ENCODE peak calls at places on chromosomes 13 and 19, in nine cellular contexts. One of them, this sample, is unnamed.

GRCh38 chr13:102700088-102701031 is 5.5 kb upstream of the METTL21C start:
- DNase-seq in neural progenitor cell: no peak
- DNase-seq in fibroblast of lung: peak; percentile 20
- DNase-seq in K562: no peak
- DNase-seq in HCT116: no peak
- DNase-seq in A549: no peak
- DNase-seq in PC-9: no peak
- DNase-seq in mammary epithelial cell: no peak
- DNase-seq in GM23338: no peak
- DNase-seq in this sample: no peak

GRCh38 chr13:49527123-49527522 is 31.4 kb downstream of the PHF11 start:
- DNase-seq in neural progenitor cell: no peak
- DNase-seq in fibroblast of lung: no peak
- DNase-seq in K562: no peak
- DNase-seq in HCT116: no peak
- DNase-seq in A549: no peak
- DNase-seq in PC-9: no peak
- DNase-seq in mammary epithelial cell: no peak
- DNase-seq in GM23338: no peak
- DNase-seq in this sample: no peak

GRCh38 chr13:33072759-33073158 is 56.5 kb downstream of the KL start:
- DNase-seq in neural progenitor cell: no peak
- DNase-seq in fibroblast of lung: no peak
- DNase-seq in K562: no peak
- DNase-seq in HCT116: no peak
- DNase-seq in A549: no peak
- DNase-seq in PC-9: no peak
- DNase-seq in mammary epithelial cell: no peak
- DNase-seq in GM23338: no peak
- DNase-seq in this sample: no peak

GRCh38 chr13:108083056-108083455 is 132.3 kb downstream of the LIG4 start:
- DNase-seq in neural progenitor cell: no peak
- DNase-seq in fibroblast of lung: no peak
- DNase-seq in K562: no peak
- DNase-seq in HCT116: no peak
- DNase-seq in A549: no peak
- DNase-seq in PC-9: no peak
- DNase-seq in mammary epithelial cell: peak; percentile 54
- DNase-seq in GM23338: peak; percentile 7
- DNase-seq in this sample: no peak

GRCh38 chr13:73225983-73226382 is 167.2 kb downstream of the KLF5 start:
- DNase-seq in neural progenitor cell: no peak
- DNase-seq in fibroblast of lung: no peak
- DNase-seq in K562: no peak
- DNase-seq in HCT116: no peak
- DNase-seq in A549: no peak
- DNase-seq in PC-9: no peak
- DNase-seq in mammary epithelial cell: no peak
- DNase-seq in GM23338: no peak
- DNase-seq in this sample: no peak

GRCh38 chr13:83019986-83020385 is 862.3 kb downstream of the SLITRK1 start:
- DNase-seq in neural progenitor cell: no peak
- DNase-seq in fibroblast of lung: no peak
- DNase-seq in K562: no peak
- DNase-seq in HCT116: no peak
- DNase-seq in A549: no peak
- DNase-seq in PC-9: no peak
- DNase-seq in mammary epithelial cell: no peak
- DNase-seq in GM23338: no peak
- DNase-seq in this sample: no peak

GRCh38 chr19:38831142-38831605 is 420 bp downstream of the ECH1 start:
- DNase-seq in neural progenitor cell: peak; percentile 56
- DNase-seq in fibroblast of lung: peak; percentile 94
- DNase-seq in K562: no peak
- DNase-seq in HCT116: no peak
- DNase-seq in A549: peak; percentile 78
- DNase-seq in PC-9: peak; percentile 96
- DNase-seq in mammary epithelial cell: peak; percentile 86
- DNase-seq in GM23338: peak; percentile 57
- DNase-seq in this sample: no peak

GRCh38 chr19:32029235-32029634 is 316.2 kb upstream of the ZNF507 start:
- DNase-seq in neural progenitor cell: no peak
- DNase-seq in fibroblast of lung: no peak
- DNase-seq in K562: no peak
- DNase-seq in HCT116: no peak
- DNase-seq in A549: no peak
- DNase-seq in PC-9: no peak
- DNase-seq in mammary epithelial cell: no peak
- DNase-seq in GM23338: no peak
- DNase-seq in this sample: no peak

GRCh38 chr13:99314640-99315176 is 7.5 kb upstream of the GPR183 start:
- DNase-seq in neural progenitor cell: no peak
- DNase-seq in fibroblast of lung: no peak
- DNase-seq in K562: peak; percentile 18
- DNase-seq in HCT116: peak; percentile 96
- DNase-seq in A549: no peak
- DNase-seq in PC-9: no peak
- DNase-seq in mammary epithelial cell: no peak
- DNase-seq in GM23338: no peak
- DNase-seq in this sample: no peak

GRCh38 chr19:7865262-7865911 is 8.8 kb downstream of the PRR36 start:
- DNase-seq in neural progenitor cell: no peak
- DNase-seq in fibroblast of lung: no peak
- DNase-seq in K562: no peak
- DNase-seq in HCT116: no peak
- DNase-seq in A549: no peak
- DNase-seq in PC-9: no peak
- DNase-seq in mammary epithelial cell: no peak
- DNase-seq in GM23338: peak; percentile 46
- DNase-seq in this sample: no peak

GRCh38 chr13:31035162-31035951 is 102.9 kb downstream of the TEX26 start:
- DNase-seq in neural progenitor cell: no peak
- DNase-seq in fibroblast of lung: peak; percentile 51
- DNase-seq in K562: no peak
- DNase-seq in HCT116: no peak
- DNase-seq in A549: no peak
- DNase-seq in PC-9: no peak
- DNase-seq in mammary epithelial cell: no peak
- DNase-seq in GM23338: no peak
- DNase-seq in this sample: no peak

GRCh38 chr19:13937479-13938360 is 497 bp downstream of the PODNL1 start:
- DNase-seq in neural progenitor cell: peak; percentile 48
- DNase-seq in fibroblast of lung: no peak
- DNase-seq in K562: peak; percentile 37
- DNase-seq in HCT116: no peak
- DNase-seq in A549: no peak
- DNase-seq in PC-9: no peak
- DNase-seq in mammary epithelial cell: no peak
- DNase-seq in GM23338: peak; percentile 37
- DNase-seq in this sample: no peak
- H3K4me3 ChIP-seq in neural progenitor cell: peak overlapping the region; percentile 19
- H3K4me3 ChIP-seq in fibroblast of lung: peak overlapping the region; percentile 27
- H3K4me3 ChIP-seq in K562: no peak overlapping the region
- H3K4me3 ChIP-seq in HCT116: no peak overlapping the region
- H3K4me3 ChIP-seq in A549: no peak overlapping the region
- H3K4me3 ChIP-seq in PC-9: no peak overlapping the region
- H3K4me3 ChIP-seq in mammary epithelial cell: no peak overlapping the region
- H3K4me3 ChIP-seq in GM23338: peak overlapping the region; percentile 42
- H3K4me3 ChIP-seq in this sample: no peak overlapping the region

DNA sequence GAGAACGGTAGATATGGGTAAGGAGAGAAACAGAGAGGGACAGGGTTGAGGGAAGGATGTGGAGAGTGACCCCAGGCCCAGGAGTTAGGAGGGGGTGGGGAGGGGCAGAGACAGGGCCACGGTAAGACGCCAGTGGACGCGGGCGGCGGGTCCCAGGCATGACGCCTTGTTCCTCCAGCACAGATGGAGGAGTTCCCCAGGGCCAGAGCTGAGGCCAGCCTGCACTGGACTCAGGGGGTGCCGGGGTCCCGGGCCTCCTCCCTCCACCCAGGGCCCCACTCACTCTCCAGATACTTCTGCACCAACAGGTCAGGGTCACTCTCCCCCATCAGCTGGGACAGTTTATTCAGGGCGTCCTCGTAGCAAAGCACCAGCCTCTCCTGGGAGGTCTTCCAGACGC is 22.0 kb upstream of the EMP3 start:
- DNase-seq in neural progenitor cell: no peak
- DNase-seq in fibroblast of lung: no peak
- DNase-seq in K562: no peak
- DNase-seq in HCT116: no peak
- DNase-seq in A549: no peak
- DNase-seq in PC-9: no peak
- DNase-seq in mammary epithelial cell: no peak
- DNase-seq in GM23338: no peak
- DNase-seq in this sample: no peak
- H3K4me2 ChIP-seq in neural progenitor cell: no peak overlapping the region
- H3K4me2 ChIP-seq in fibroblast of lung: no peak overlapping the region
- H3K4me2 ChIP-seq in K562: no peak overlapping the region
- H3K4me2 ChIP-seq in HCT116: no peak overlapping the region
- H3K4me2 ChIP-seq in A549: no peak overlapping the region
- H3K4me2 ChIP-seq in PC-9: no peak overlapping the region
- H3K4me2 ChIP-seq in mammary epithelial cell: no peak overlapping the region
- H3K4me2 ChIP-seq in GM23338: no peak overlapping the region
- H3K4me2 ChIP-seq in this sample: no peak overlapping the region

GRCh38 chr19:56670401-56670960 is 1.1 kb downstream of the ZNF835 start:
- DNase-seq in neural progenitor cell: no peak
- DNase-seq in fibroblast of lung: no peak
- DNase-seq in K562: no peak
- DNase-seq in HCT116: no peak
- DNase-seq in A549: no peak
- DNase-seq in PC-9: no peak
- DNase-seq in mammary epithelial cell: no peak
- DNase-seq in GM23338: no peak
- DNase-seq in this sample: no peak
- H3K4me3 ChIP-seq in neural progenitor cell: no peak overlapping the region
- H3K4me3 ChIP-seq in fibroblast of lung: no peak overlapping the region
- H3K4me3 ChIP-seq in K562: no peak overlapping the region
- H3K4me3 ChIP-seq in HCT116: no peak overlapping the region
- H3K4me3 ChIP-seq in A549: no peak overlapping the region
- H3K4me3 ChIP-seq in PC-9: no peak overlapping the region
- H3K4me3 ChIP-seq in mammary epithelial cell: no peak overlapping the region
- H3K4me3 ChIP-seq in GM23338: no peak overlapping the region
- H3K4me3 ChIP-seq in this sample: no peak overlapping the region

DNA sequence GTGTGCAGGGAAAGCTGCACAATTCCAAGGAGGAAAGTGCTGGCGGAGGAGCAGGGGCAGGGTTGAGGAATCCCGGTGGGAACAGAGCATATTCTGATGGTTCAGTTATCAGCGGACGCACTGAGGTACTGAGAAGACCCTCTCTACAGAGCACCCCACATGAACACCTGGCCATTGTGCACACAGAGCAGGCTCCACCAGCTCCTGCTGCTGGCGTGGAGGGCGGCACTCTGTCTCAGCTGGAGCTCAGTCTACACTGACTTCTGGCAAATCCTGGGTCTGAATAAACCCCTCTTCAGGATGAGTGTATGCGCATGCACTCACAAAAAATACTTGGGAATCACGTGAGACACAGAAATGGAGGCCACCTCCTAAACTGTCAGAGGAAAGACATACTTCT is 114.3 kb upstream of the IRS2 start:
- DNase-seq in neural progenitor cell: no peak
- DNase-seq in fibroblast of lung: no peak
- DNase-seq in K562: no peak
- DNase-seq in HCT116: no peak
- DNase-seq in A549: no peak
- DNase-seq in PC-9: no peak
- DNase-seq in mammary epithelial cell: no peak
- DNase-seq in GM23338: no peak
- DNase-seq in this sample: no peak
- H3K4me2 ChIP-seq in neural progenitor cell: peak overlapping the region; percentile 64
- H3K4me2 ChIP-seq in fibroblast of lung: no peak overlapping the region
- H3K4me2 ChIP-seq in K562: no peak overlapping the region
- H3K4me2 ChIP-seq in HCT116: no peak overlapping the region
- H3K4me2 ChIP-seq in A549: no peak overlapping the region
- H3K4me2 ChIP-seq in PC-9: no peak overlapping the region
- H3K4me2 ChIP-seq in mammary epithelial cell: no peak overlapping the region
- H3K4me2 ChIP-seq in GM23338: peak overlapping the region; percentile 74
- H3K4me2 ChIP-seq in this sample: no peak overlapping the region

DNA sequence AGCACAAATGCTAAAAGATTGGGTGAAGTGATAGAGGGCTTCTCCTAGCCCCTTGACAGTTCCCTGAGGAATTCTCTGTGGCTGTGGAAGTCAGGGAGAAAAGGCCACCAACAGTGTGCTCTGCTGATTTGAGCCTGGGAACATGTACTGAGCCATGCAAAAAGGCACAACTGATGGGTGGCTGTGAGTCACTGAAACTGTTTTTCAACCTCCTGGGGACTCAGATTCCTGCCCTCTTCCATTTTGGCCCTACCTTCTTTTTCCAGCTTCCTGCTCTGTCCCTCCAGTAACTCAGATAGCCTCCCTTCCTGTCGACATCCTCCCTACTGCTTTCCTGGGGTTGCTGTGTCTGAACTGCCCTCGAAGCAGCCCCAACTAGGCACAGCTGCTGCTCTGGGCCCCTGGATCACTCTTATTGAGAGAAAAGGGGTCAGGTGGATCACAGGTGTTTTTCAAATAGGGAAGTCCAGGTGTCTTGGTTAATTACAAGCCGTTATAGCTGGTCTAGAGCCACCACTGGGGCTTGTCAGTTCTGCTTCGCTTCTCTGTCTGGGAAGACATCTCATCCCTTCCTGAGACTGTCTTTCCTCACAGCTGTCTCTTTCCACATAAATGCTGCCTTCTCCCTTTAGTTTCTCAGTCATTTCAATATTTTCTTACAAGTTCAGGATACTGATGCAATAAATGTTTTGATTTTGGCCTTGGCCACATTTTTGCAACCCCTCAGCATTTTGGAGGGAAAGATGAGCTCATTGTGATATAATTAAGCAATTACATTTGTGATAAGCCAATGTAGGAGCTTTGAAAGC is 13.8 kb downstream of the FAM124A start:
- DNase-seq in neural progenitor cell: no peak
- DNase-seq in fibroblast of lung: no peak
- DNase-seq in K562: no peak
- DNase-seq in HCT116: no peak
- DNase-seq in A549: no peak
- DNase-seq in PC-9: no peak
- DNase-seq in mammary epithelial cell: no peak
- DNase-seq in GM23338: peak; percentile 36
- DNase-seq in this sample: no peak
- H3K4me3 ChIP-seq in neural progenitor cell: no peak overlapping the region
- H3K4me3 ChIP-seq in fibroblast of lung: no peak overlapping the region
- H3K4me3 ChIP-seq in K562: no peak overlapping the region
- H3K4me3 ChIP-seq in HCT116: no peak overlapping the region
- H3K4me3 ChIP-seq in A549: no peak overlapping the region
- H3K4me3 ChIP-seq in PC-9: no peak overlapping the region
- H3K4me3 ChIP-seq in mammary epithelial cell: no peak overlapping the region
- H3K4me3 ChIP-seq in GM23338: no peak overlapping the region
- H3K4me3 ChIP-seq in this sample: no peak overlapping the region

GRCh38 chr19:53991224-53992113 is at the start of gene CACNG6:
- DNase-seq in neural progenitor cell: peak; percentile 72
- DNase-seq in fibroblast of lung: no peak
- DNase-seq in K562: no peak
- DNase-seq in HCT116: no peak
- DNase-seq in A549: peak; percentile 93
- DNase-seq in PC-9: peak; percentile 72
- DNase-seq in mammary epithelial cell: no peak
- DNase-seq in GM23338: peak; percentile 86
- DNase-seq in this sample: no peak
- H3K4me2 ChIP-seq in neural progenitor cell: peak within 1 kb of the TSS; percentile 74
- H3K4me2 ChIP-seq in fibroblast of lung: peak within 1 kb of the TSS; percentile 35
- H3K4me2 ChIP-seq in K562: no peak within 1 kb of the TSS
- H3K4me2 ChIP-seq in HCT116: peak within 1 kb of the TSS; percentile 55
- H3K4me2 ChIP-seq in A549: peak within 1 kb of the TSS; percentile 86
- H3K4me2 ChIP-seq in PC-9: peak within 1 kb of the TSS; percentile 99
- H3K4me2 ChIP-seq in mammary epithelial cell: no peak within 1 kb of the TSS
- H3K4me2 ChIP-seq in GM23338: peak within 1 kb of the TSS; percentile 83
- H3K4me2 ChIP-seq in this sample: no peak within 1 kb of the TSS

GRCh38 chr13:95652244-95652764 is 7.8 kb upstream of the DZIP1 start:
- DNase-seq in neural progenitor cell: no peak
- DNase-seq in fibroblast of lung: no peak
- DNase-seq in K562: no peak
- DNase-seq in HCT116: no peak
- DNase-seq in A549: no peak
- DNase-seq in PC-9: no peak
- DNase-seq in mammary epithelial cell: no peak
- DNase-seq in GM23338: no peak
- DNase-seq in this sample: no peak
- H3K4me3 ChIP-seq in neural progenitor cell: no peak overlapping the region
- H3K4me3 ChIP-seq in fibroblast of lung: no peak overlapping the region
- H3K4me3 ChIP-seq in K562: no peak overlapping the region
- H3K4me3 ChIP-seq in HCT116: no peak overlapping the region
- H3K4me3 ChIP-seq in A549: no peak overlapping the region
- H3K4me3 ChIP-seq in PC-9: no peak overlapping the region
- H3K4me3 ChIP-seq in mammary epithelial cell: no peak overlapping the region
- H3K4me3 ChIP-seq in GM23338: no peak overlapping the region
- H3K4me3 ChIP-seq in this sample: no peak overlapping the region